ENCODE peak calls at places on chromosome 17, in four cellular contexts. U is adipocyte, L is BE2C, B is small intestine. H is an unnamed sample. For H3K36me3, the result is how much of the 10 kb centered on the place peaks cover.

GRCh38 chr17:694239-694638 is 20.4 kb downstream of the VPS53 start:
- DNase-seq in L (no peak), B (no peak), U (peak), H (peak)

GRCh38 chr17:36943250-36944220 is 5.2 kb upstream of the AATF start:
- DNase-seq in U (no peak), L (no peak), B (no peak), H (no peak)

GRCh38 chr17:38579934-38580333 is 25.8 kb downstream of the SRCIN1 start:
- DNase-seq in U (no peak), L (peak), B (no peak), H (peak)

GRCh38 chr17:15092762-15093161 is 172.4 kb downstream of the PMP22 start:
- DNase-seq in L (no peak), B (no peak), U (peak), H (peak)

GRCh38 chr17:35540589-35541404 is 3.3 kb upstream of the SLFN12L start:
- DNase-seq in U (peak), L (no peak), B (peak), H (peak)

GRCh38 chr17:39605492-39606433 is 2.0 kb downstream of the NEUROD2 start:
- DNase-seq in L (no peak), U (peak), B (no peak), H (peak)

GRCh38 chr17:17795296-17795695 is 41.5 kb downstream of the SREBF1 start:
- DNase-seq in U (no peak), B (no peak), L (no peak), H (no peak)

GRCh38 chr17:4393806-4394205 is 27.3 kb upstream of the UBE2G1 start:
- DNase-seq in L (no peak), U (no peak), B (no peak), H (peak)

GRCh38 chr17:63250830-63251229 is 195.3 kb downstream of the CYB561 start:
- DNase-seq in U (peak), B (no peak), L (no peak), H (no peak)

GRCh38 chr17:29713626-29714025 is 90.9 kb upstream of the CORO6 start:
- DNase-seq in U (no peak), B (no peak), L (no peak), H (no peak)

GRCh38 chr17:33949100-33949499 is 306.0 kb upstream of the CCL2 start:
- DNase-seq in B (no peak), U (no peak), L (peak), H (no peak)

GRCh38 chr17:1005361-1005946 is 8.5 kb downstream of the TIMM22 start:
- DNase-seq in B (no peak), U (peak), L (peak), H (no peak)

GRCh38 chr17:67281053-67281452 is 36.1 kb upstream of the HELZ start:
- DNase-seq in B (no peak), U (peak), L (peak), H (peak)

GRCh38 chr17:57144567-57144966 is 59.5 kb downstream of the AKAP1 start:
- DNase-seq in B (no peak), U (no peak), L (no peak), H (no peak)

GRCh38 chr17:17115620-17116019 is 73.4 kb downstream of the MPRIP start:
- DNase-seq in B (no peak), U (no peak), L (no peak), H (no peak)

GRCh38 chr17:46962374-46962790 is 16.7 kb downstream of the RPRML start:
- DNase-seq in B (no peak), L (no peak), U (peak), H (peak)

GRCh38 chr17:63772801-63773271 is 561 bp downstream of the CCDC47 start:
- DNase-seq in U (peak), B (peak), L (no peak), H (peak)

GRCh38 chr17:75142236-75142971 is 10.9 kb upstream of the NT5C start:
- DNase-seq in B (no peak), U (no peak), L (no peak), H (no peak)

GRCh38 chr17:75147878-75148546 is 6.3 kb downstream of the JPT1 start:
- DNase-seq in B (peak), U (no peak), L (no peak), H (no peak)

GRCh38 chr17:75146597-75146996 is 7.7 kb downstream of the JPT1 start:
- DNase-seq in U (peak), L (no peak), B (no peak), H (no peak)

DNA sequence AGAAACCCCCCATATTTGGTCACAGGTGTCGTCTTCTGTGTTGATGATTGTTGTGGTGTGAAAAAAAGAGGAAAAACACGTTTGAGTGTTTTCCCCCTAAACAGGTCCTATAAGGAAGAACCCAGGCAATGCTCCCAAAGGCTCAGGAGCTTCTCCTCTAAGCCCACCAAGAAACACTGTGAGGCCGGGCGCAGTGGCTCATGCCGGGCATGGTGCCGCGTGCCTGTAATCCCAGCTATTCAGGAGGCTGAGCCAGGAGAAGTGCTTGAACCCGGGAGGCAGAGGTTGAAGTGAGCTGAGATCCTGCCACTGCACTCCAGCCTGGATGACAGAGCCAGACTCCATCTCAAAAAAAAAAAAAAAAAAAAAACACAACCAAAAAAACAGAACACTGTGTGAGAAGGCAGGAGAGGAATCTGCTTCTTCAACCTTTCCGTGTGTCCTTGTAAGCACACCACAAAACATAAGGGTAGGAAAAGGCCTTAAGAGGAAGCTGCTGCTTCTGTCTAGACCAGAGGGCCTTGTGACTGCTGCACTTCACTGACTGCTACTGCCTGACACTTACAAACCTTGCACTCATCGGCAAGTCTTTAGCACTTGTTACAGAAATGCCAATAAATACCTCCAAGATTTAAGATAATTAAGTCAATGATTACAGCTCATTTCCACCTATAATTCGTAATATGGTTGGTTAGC is 9.3 kb downstream of the JPT1 start:
- DNase-seq in L (no peak), U (no peak), B (no peak), H (no peak)
- H3K36me3 ChIP-seq in L (half or more), U (half or more), B (under half), H (under half)

GRCh38 chr17:76088868-76089576 is 10.0 kb downstream of the ZACN start:
- DNase-seq in L (no peak), B (no peak), U (no peak), H (no peak)
- H3K36me3 ChIP-seq in L (under half), B (under half), U (half or more), H (under half)

GRCh38 chr17:41895617-41896016 is 23.1 kb downstream of the ACLY start:
- DNase-seq in U (peak), L (peak), B (no peak), H (no peak)
- H3K36me3 ChIP-seq in U (half or more), L (half or more), B (under half), H (under half)

GRCh38 chr17:7389924-7390910 is 4.1 kb downstream of the PLSCR3 start:
- DNase-seq in L (no peak), U (no peak), B (no peak), H (no peak)

GRCh38 chr17:7392696-7393612 is 1.4 kb downstream of the PLSCR3 start:
- DNase-seq in U (no peak), B (no peak), L (no peak), H (no peak)

GRCh38 chr17:7388856-7389255 is 5.5 kb downstream of the PLSCR3 start:
- DNase-seq in U (no peak), L (no peak), B (no peak), H (no peak)

GRCh38 chr17:7393613-7394451 is 493 bp downstream of the PLSCR3 start:
- DNase-seq in B (peak), L (no peak), U (peak), H (peak)

GRCh38 chr17:7391307-7391706 is 3.0 kb downstream of the PLSCR3 start:
- DNase-seq in B (no peak), U (no peak), L (no peak), H (no peak)
- H3K36me3 ChIP-seq in B (under half), U (under half), L (under half), H (under half)

H was measured in bronchial epithelial cell.